ENCODE peak calls at places on chromosomes 11 and 22, in ten cellular contexts. I is cardiac muscle cell; F is AG09309; L is T-helper 2 cell; Z is fibroblast of lung; O is pons; R is EL; B is NCI-H2081; T is activated CD4-positive, alpha-beta T cell treated with anti-CD3 and anti-CD28 coated beads for 4 hours; X is cardiac fibroblast. C is an unnamed sample.

GRCh38 chr11:63536669-63537292 is at the start of gene PLAAT4:
- DNase-seq in F (no peak), X (peak), B (no peak), O (peak), R (peak), L (no peak), I (no peak), Z (peak), T (no peak), C (no peak)

GRCh38 chr11:20192151-20192550 is 31.9 kb upstream of the DBX1 start:
- DNase-seq in X (no peak), O (no peak), F (no peak), T (no peak), I (no peak), B (no peak), R (no peak), Z (no peak), L (no peak), C (no peak)

GRCh38 chr11:108574675-108575074 is 18.9 kb downstream of the EXPH5 start:
- DNase-seq in L (no peak), F (no peak), Z (no peak), R (no peak), I (no peak), T (no peak), O (no peak), B (no peak), X (no peak), C (no peak)

GRCh38 chr11:119209186-119209585 is 3.0 kb downstream of the CBL start:
- DNase-seq in I (no peak), O (no peak), T (no peak), F (no peak), L (no peak), Z (no peak), X (no peak), R (no peak), B (no peak), C (no peak)

GRCh38 chr11:32148824-32149223 is 58.0 kb downstream of the RCN1 start:
- DNase-seq in O (no peak), B (no peak), R (peak), L (no peak), I (no peak), Z (no peak), T (no peak), F (no peak), X (peak), C (no peak)

GRCh38 chr11:65927904-65928397 is 8.7 kb downstream of the DRAP1 start:
- DNase-seq in O (peak), L (peak), Z (peak), B (no peak), T (peak), X (no peak), I (no peak), F (no peak), R (no peak), C (no peak)

GRCh38 chr11:34243620-34244493 is 114.0 kb downstream of the ABTB2 start:
- DNase-seq in X (peak), R (peak), L (no peak), B (no peak), I (peak), T (peak), F (no peak), Z (peak), O (no peak), C (no peak)

GRCh38 chr22:44932493-44932892 is 77.3 kb downstream of the PHF21B start:
- DNase-seq in O (no peak), Z (no peak), I (no peak), B (no peak), R (no peak), L (no peak), X (no peak), F (no peak), T (no peak), C (no peak)

GRCh38 chr22:46734830-46735453 is 3.1 kb downstream of the CERK start:
- DNase-seq in T (peak), R (no peak), B (no peak), I (no peak), O (peak), X (no peak), L (peak), Z (no peak), F (no peak), C (no peak)

GRCh38 chr11:42085736-42086135 is 626.3 kb upstream of the LRRC4C start:
- DNase-seq in B (no peak), O (peak), L (no peak), Z (no peak), R (no peak), F (no peak), I (no peak), T (no peak), X (no peak), C (no peak)

GRCh38 chr22:17264321-17265052 is 45.3 kb upstream of the ADA2 start:
- DNase-seq in O (peak), Z (peak), F (no peak), R (peak), B (no peak), T (no peak), I (peak), L (no peak), X (peak), C (peak)

GRCh38 chr11:104222464-104222863 is 58.5 kb upstream of the PDGFD start:
- DNase-seq in O (no peak), Z (no peak), F (no peak), L (no peak), X (no peak), I (no peak), R (no peak), B (no peak), T (no peak), C (no peak)

GRCh38 chr11:108405706-108406105 is 61.6 kb downstream of the C11orf65 start:
- DNase-seq in B (no peak), F (no peak), O (no peak), Z (no peak), L (no peak), T (no peak), X (peak), I (no peak), R (peak), C (no peak)

GRCh38 chr22:37229805-37230672 is 14.0 kb downstream of the RAC2 start:
- DNase-seq in O (no peak), L (peak), X (peak), I (no peak), F (peak), T (peak), B (no peak), R (peak), Z (no peak), C (no peak)

GRCh38 chr11:22466809-22467208 is 128.6 kb downstream of the SLC17A6 start:
- DNase-seq in Z (peak), T (no peak), O (no peak), X (peak), I (no peak), B (no peak), F (peak), L (no peak), R (peak), C (no peak)

GRCh38 chr11:82080160-82080559 is 653.5 kb downstream of the FAM181B start:
- DNase-seq in L (no peak), R (no peak), T (no peak), B (no peak), I (no peak), Z (peak), X (peak), O (no peak), F (peak), C (no peak)

GRCh38 chr22:50206599-50206998 is 5.8 kb downstream of the SELENOO start:
- DNase-seq in L (no peak), R (peak), O (no peak), F (no peak), I (peak), Z (peak), X (peak), B (no peak), T (no peak), C (no peak)

GRCh38 chr11:43396617-43397016 is 37.9 kb downstream of the TTC17 start:
- DNase-seq in O (no peak), Z (no peak), B (no peak), F (no peak), T (no peak), L (no peak), X (no peak), R (no peak), I (no peak), C (no peak)

GRCh38 chr11:44333271-44334218 is 23.6 kb upstream of the ALX4 start:
- DNase-seq in Z (no peak), R (peak), F (no peak), O (no peak), X (peak), L (no peak), B (no peak), I (no peak), T (no peak), C (no peak)

GRCh38 chr11:33375688-33376311 is 118.6 kb downstream of the HIPK3 start:
- DNase-seq in X (peak), Z (peak), F (no peak), T (no peak), O (no peak), R (peak), I (peak), L (no peak), B (peak), C (no peak)

GRCh38 chr11:72395993-72396392 is 38.3 kb downstream of the CLPB start:
- DNase-seq in R (no peak), Z (no peak), F (no peak), X (no peak), T (no peak), B (no peak), O (peak), I (no peak), L (no peak), C (no peak)

GRCh38 chr11:113602483-113602882 is 103.6 kb downstream of the TMPRSS5 start:
- DNase-seq in F (no peak), L (no peak), T (no peak), O (no peak), Z (no peak), R (no peak), I (no peak), B (no peak), X (no peak), C (no peak)

C was measured in iPS DF 19.7.